ENCODE peak calls at places on chromosomes 2 and 18, in nine cellular contexts. D is cardiac muscle cell, J is heart left ventricle, L is brain microvascular endothelial cell, C is upper lobe of left lung, Y is HCT116, G is uterus, Z is foreskin keratinocyte, X is dorsolateral prefrontal cortex. E is an unnamed sample.

GRCh38 chr18:34224423-34225217 is at the start of gene NOL4:
- DNase-seq in J (peak; percentile 57), D (peak; percentile 95), L (no peak), Z (peak; percentile 11), Y (no peak), G (no peak), X (peak; percentile 89), C (peak; percentile 85), E (no peak)

GRCh38 chr18:79704631-79705030 is 25.0 kb downstream of the CTDP1 start:
- DNase-seq in X (no peak), Z (no peak), G (no peak), Y (no peak), D (no peak), C (no peak), J (peak; percentile 16), L (no peak), E (no peak)

GRCh38 chr2:239811806-239812560 is 213.2 kb downstream of the NDUFA10 start:
- DNase-seq in D (no peak), J (peak; percentile 11), Y (no peak), Z (no peak), C (no peak), X (peak; percentile 7), L (no peak), G (peak; percentile 9), E (no peak)

GRCh38 chr18:74522635-74523548 is 11.4 kb upstream of the CNDP1 start:
- DNase-seq in D (no peak), Z (no peak), G (no peak), Y (no peak), L (no peak), X (no peak), J (no peak), C (peak; percentile 59), E (no peak)

GRCh38 chr18:75199327-75199726 is 9.6 kb downstream of the PTGR3 start:
- DNase-seq in D (no peak), G (no peak), X (no peak), L (no peak), Z (no peak), C (no peak), J (no peak), Y (no peak), E (no peak)

GRCh38 chr2:224442092-224442999 is 40.4 kb upstream of the FAM124B start:
- DNase-seq in J (peak; percentile 32), D (no peak), Z (no peak), Y (no peak), X (no peak), L (no peak), C (peak; percentile 86), G (no peak), E (no peak)

GRCh38 chr2:224293976-224294375 is 107.9 kb downstream of the FAM124B start:
- DNase-seq in X (no peak), G (no peak), Z (no peak), D (no peak), Y (no peak), C (no peak), J (no peak), L (no peak), E (no peak)

GRCh38 chr2:128037624-128038023 is 9.8 kb upstream of the SAP130 start:
- DNase-seq in L (no peak), Z (no peak), D (no peak), J (no peak), G (no peak), C (no peak), X (no peak), Y (no peak), E (no peak)

GRCh38 chr2:236998758-236999157 is 86.9 kb upstream of the COPS8 start:
- DNase-seq in G (no peak), D (no peak), J (no peak), L (no peak), Y (no peak), Z (no peak), C (no peak), X (no peak), E (no peak)

DNA sequence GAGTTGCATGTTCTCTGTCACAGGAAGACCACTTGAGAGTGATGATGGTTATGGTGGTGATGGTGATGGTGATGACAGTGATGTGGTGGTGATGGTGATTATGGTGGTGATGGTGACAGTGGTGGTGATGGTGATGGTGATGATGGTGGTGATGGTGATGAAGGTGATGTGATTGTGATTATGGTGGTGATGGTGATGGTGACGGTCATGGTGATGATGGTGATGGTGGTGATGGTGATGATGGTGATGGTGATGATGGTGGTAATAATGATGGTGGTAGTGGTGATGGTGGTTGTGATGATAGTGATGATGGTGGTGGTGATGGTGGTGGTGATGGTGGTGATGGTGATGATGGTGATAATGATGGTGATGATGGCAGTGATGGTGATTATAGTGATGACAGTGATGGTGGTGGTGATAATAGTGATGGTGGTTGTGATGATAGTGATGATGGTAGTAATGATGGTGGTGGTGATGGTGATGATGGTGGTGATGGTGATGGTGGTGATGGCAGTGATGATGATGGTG is 93.7 kb downstream of the ASB1 start:
- DNase-seq in L (no peak), J (no peak), Y (no peak), G (no peak), C (no peak), X (no peak), Z (no peak), D (no peak), E (no peak)
- H3K27ac ChIP-seq in L (no peak overlapping the region), J (no peak overlapping the region), Y (no peak overlapping the region), G (no peak overlapping the region), C (no peak overlapping the region), X (no peak overlapping the region), Z (no peak overlapping the region), D (no peak overlapping the region), E (no peak overlapping the region)

GRCh38 chr2:151930042-151930441 is 101.8 kb upstream of the ARL5A start:
- DNase-seq in X (no peak), G (no peak), C (no peak), D (no peak), J (no peak), Z (no peak), Y (no peak), L (no peak), E (no peak)
- H3K27me3 ChIP-seq in X (no peaks in the 10 kb centered on the region), G (no peaks in the 10 kb centered on the region), C (no peaks in the 10 kb centered on the region), D (no peaks in the 10 kb centered on the region), J (no peaks in the 10 kb centered on the region), Z (peaks cover 14% of the 10 kb centered on the region), Y (no peaks in the 10 kb centered on the region), L (no peaks in the 10 kb centered on the region), E (peaks cover 7% of the 10 kb centered on the region)

DNA sequence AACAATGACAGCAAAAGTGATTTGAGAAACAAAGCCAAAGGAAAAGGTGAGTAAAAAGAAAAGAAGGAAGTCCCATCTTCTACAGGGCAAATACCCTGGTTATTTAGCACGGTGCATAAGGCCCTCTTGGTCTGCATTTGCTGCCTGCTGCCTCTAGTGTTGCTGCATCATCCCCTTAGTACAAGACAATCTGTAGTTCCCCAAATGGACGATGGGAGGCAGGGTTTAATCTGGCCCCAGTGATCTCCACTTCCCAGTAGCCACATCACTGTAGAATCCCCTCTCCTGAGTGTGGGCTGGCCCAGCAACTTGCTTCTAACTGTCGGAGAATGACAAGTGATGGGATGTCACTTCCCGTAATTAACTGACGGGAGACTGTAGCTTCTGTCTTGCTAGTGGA is 85.1 kb downstream of the CTAGE1 start:
- DNase-seq in G (no peak), Z (no peak), Y (no peak), C (no peak), X (no peak), J (no peak), L (no peak), D (no peak), E (no peak)
- TF ChIP-seq CTCF in G (no peak), Z (peak; percentile 44), Y (peak; percentile 26), C (peak; percentile 19), X (no peak), J (no peak), L (peak; percentile 38), D (peak; percentile 21), E (no peak)

DNA sequence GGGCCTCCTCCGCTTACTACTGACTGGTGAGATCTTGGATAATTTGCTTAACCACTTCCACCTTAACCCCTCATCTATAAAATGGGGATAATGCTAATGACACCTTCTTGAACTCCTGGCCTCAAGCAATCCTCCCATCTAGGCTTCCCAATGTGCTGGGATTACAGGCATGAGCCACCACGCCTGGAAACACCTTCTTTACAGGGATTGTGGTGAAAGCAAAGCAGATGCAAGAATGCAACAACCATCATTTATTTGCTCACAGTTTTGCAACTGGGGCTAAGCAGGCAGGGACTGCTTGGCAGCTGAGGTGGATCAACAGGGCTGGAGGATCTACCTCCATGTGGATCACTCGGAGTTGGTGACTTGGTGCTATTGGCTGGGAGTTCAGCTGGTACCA is 76.2 kb upstream of the ZNF532 start:
- DNase-seq in J (no peak), X (no peak), Y (no peak), Z (peak; percentile 45), D (no peak), C (no peak), L (no peak), G (no peak), E (no peak)
- H3K27ac ChIP-seq in J (no peak overlapping the region), X (peak overlapping the region; percentile 84), Y (no peak overlapping the region), Z (no peak overlapping the region), D (no peak overlapping the region), C (peak overlapping the region; percentile 46), L (peak overlapping the region; percentile 75), G (peak overlapping the region; percentile 77), E (no peak overlapping the region)

GRCh38 chr2:98175811-98176210 is 88.8 kb downstream of the VWA3B start:
- DNase-seq in L (no peak), G (no peak), Y (peak; percentile 10), D (peak; percentile 21), X (no peak), Z (no peak), J (no peak), C (no peak), E (no peak)
- H3K27me3 ChIP-seq in L (peaks cover 11% of the 10 kb centered on the region), G (no peaks in the 10 kb centered on the region), Y (peaks cover 20% of the 10 kb centered on the region), D (peaks cover 3% of the 10 kb centered on the region), X (no peaks in the 10 kb centered on the region), Z (no peaks in the 10 kb centered on the region), J (no peaks in the 10 kb centered on the region), C (no peaks in the 10 kb centered on the region), E (peaks cover 21% of the 10 kb centered on the region)